ENCODE peak calls at places on chromosomes 6 and 20, in four cellular contexts. One of them, this sample, is unnamed.

GRCh38 chr6:112037783-112038216 is 16.1 kb upstream of the CCN6 start:
- DNase-seq in tibial nerve: peak; percentile 80
- DNase-seq in bronchial epithelial cell: peak; percentile 51
- DNase-seq in cardiac fibroblast: peak; percentile 95
- DNase-seq in this sample: peak; percentile 86

GRCh38 chr6:154219250-154219649 is 137.4 kb downstream of the IPCEF1 start:
- DNase-seq in tibial nerve: no peak
- DNase-seq in bronchial epithelial cell: no peak
- DNase-seq in cardiac fibroblast: no peak
- DNase-seq in this sample: no peak

GRCh38 chr6:106256201-106256968 is 69.2 kb downstream of the ATG5 start:
- DNase-seq in tibial nerve: no peak
- DNase-seq in bronchial epithelial cell: peak; percentile 82
- DNase-seq in cardiac fibroblast: no peak
- DNase-seq in this sample: peak; percentile 21

GRCh38 chr6:156437084-156437879 is 339.9 kb upstream of the ARID1B start:
- DNase-seq in tibial nerve: no peak
- DNase-seq in bronchial epithelial cell: no peak
- DNase-seq in cardiac fibroblast: no peak
- DNase-seq in this sample: no peak

GRCh38 chr6:88972504-88973423 is 9.3 kb upstream of the RNGTT start:
- DNase-seq in tibial nerve: no peak
- DNase-seq in bronchial epithelial cell: no peak
- DNase-seq in cardiac fibroblast: no peak
- DNase-seq in this sample: no peak

GRCh38 chr6:106547053-106547414 is 82.3 kb downstream of the RTN4IP1 start:
- DNase-seq in tibial nerve: no peak
- DNase-seq in bronchial epithelial cell: peak; percentile 62
- DNase-seq in cardiac fibroblast: peak; percentile 25
- DNase-seq in this sample: no peak

GRCh38 chr20:62829231-62830230 is 12.7 kb downstream of the COL9A3 start:
- DNase-seq in tibial nerve: no peak
- DNase-seq in bronchial epithelial cell: no peak
- DNase-seq in cardiac fibroblast: no peak
- DNase-seq in this sample: no peak

GRCh38 chr6:56314683-56315523 is 67.5 kb upstream of the COL21A1 start:
- DNase-seq in tibial nerve: no peak
- DNase-seq in bronchial epithelial cell: peak; percentile 50
- DNase-seq in cardiac fibroblast: peak; percentile 57
- DNase-seq in this sample: peak; percentile 65

GRCh38 chr6:108942556-108943492 is 94.6 kb downstream of the ARMC2 start:
- DNase-seq in tibial nerve: no peak
- DNase-seq in bronchial epithelial cell: no peak
- DNase-seq in cardiac fibroblast: no peak
- DNase-seq in this sample: no peak

GRCh38 chr6:166872431-166873139 is 83.8 kb downstream of the RNASET2 start:
- DNase-seq in tibial nerve: no peak
- DNase-seq in bronchial epithelial cell: no peak
- DNase-seq in cardiac fibroblast: no peak
- DNase-seq in this sample: no peak

GRCh38 chr6:109478848-109479624 is 4.0 kb downstream of the ZBTB24 start:
- DNase-seq in tibial nerve: no peak
- DNase-seq in bronchial epithelial cell: no peak
- DNase-seq in cardiac fibroblast: no peak
- DNase-seq in this sample: no peak

GRCh38 chr20:20393207-20393606 is 25.3 kb downstream of the INSM1 start:
- DNase-seq in tibial nerve: no peak
- DNase-seq in bronchial epithelial cell: no peak
- DNase-seq in cardiac fibroblast: peak; percentile 7
- DNase-seq in this sample: no peak

GRCh38 chr6:12233693-12234551 is 56.2 kb upstream of the EDN1 start:
- DNase-seq in tibial nerve: no peak
- DNase-seq in bronchial epithelial cell: peak; percentile 77
- DNase-seq in cardiac fibroblast: peak; percentile 84
- DNase-seq in this sample: peak; percentile 81

GRCh38 chr6:33692760-33693158 is 18.7 kb downstream of the UQCC2 start:
- DNase-seq in tibial nerve: no peak
- DNase-seq in bronchial epithelial cell: peak; percentile 26
- DNase-seq in cardiac fibroblast: peak; percentile 38
- DNase-seq in this sample: no peak

GRCh38 chr6:62980724-62981123 is 230.5 kb upstream of the FKBP1C start:
- DNase-seq in tibial nerve: no peak
- DNase-seq in bronchial epithelial cell: no peak
- DNase-seq in cardiac fibroblast: no peak
- DNase-seq in this sample: no peak

GRCh38 chr6:144619983-144620382 is 334.8 kb downstream of the UTRN start:
- DNase-seq in tibial nerve: no peak
- DNase-seq in bronchial epithelial cell: no peak
- DNase-seq in cardiac fibroblast: no peak
- DNase-seq in this sample: no peak

GRCh38 chr6:20202070-20202658 is 10.1 kb downstream of the MBOAT1 start:
- DNase-seq in tibial nerve: no peak
- DNase-seq in bronchial epithelial cell: peak; percentile 92
- DNase-seq in cardiac fibroblast: peak; percentile 41
- DNase-seq in this sample: peak; percentile 69

GRCh38 chr6:126041516-126042447 is 55.4 kb downstream of the TRMT11 start:
- DNase-seq in tibial nerve: no peak
- DNase-seq in bronchial epithelial cell: no peak
- DNase-seq in cardiac fibroblast: no peak
- DNase-seq in this sample: no peak

GRCh38 chr6:43060034-43060754 is 763 bp downstream of the KLC4 start:
- DNase-seq in tibial nerve: no peak
- DNase-seq in bronchial epithelial cell: peak; percentile 52
- DNase-seq in cardiac fibroblast: no peak
- DNase-seq in this sample: peak; percentile 40

GRCh38 chr6:164230804-164231203 is 816.3 kb downstream of the QKI start:
- DNase-seq in tibial nerve: no peak
- DNase-seq in bronchial epithelial cell: no peak
- DNase-seq in cardiac fibroblast: no peak
- DNase-seq in this sample: no peak

GRCh38 chr6:89828988-89829590 is 591 bp upstream of the CASP8AP2 start:
- DNase-seq in tibial nerve: no peak
- DNase-seq in bronchial epithelial cell: no peak
- DNase-seq in cardiac fibroblast: no peak
- DNase-seq in this sample: no peak

GRCh38 chr6:161066511-161066910 is 74.9 kb downstream of the MAP3K4 start:
- DNase-seq in tibial nerve: no peak
- DNase-seq in bronchial epithelial cell: peak; percentile 38
- DNase-seq in cardiac fibroblast: no peak
- DNase-seq in this sample: no peak

GRCh38 chr20:52191436-52192295 is at the start of gene ZFP64:
- DNase-seq in tibial nerve: peak; percentile 49
- DNase-seq in bronchial epithelial cell: peak; percentile 60
- DNase-seq in cardiac fibroblast: peak; percentile 79
- DNase-seq in this sample: peak; percentile 80

GRCh38 chr20:8860011-8860495 is 208.8 kb upstream of the PLCB4 start:
- DNase-seq in tibial nerve: no peak
- DNase-seq in bronchial epithelial cell: peak; percentile 87
- DNase-seq in cardiac fibroblast: peak; percentile 70
- DNase-seq in this sample: peak; percentile 60

GRCh38 chr6:158086706-158087518 is 81.2 kb downstream of the SERAC1 start:
- DNase-seq in tibial nerve: no peak
- DNase-seq in bronchial epithelial cell: no peak
- DNase-seq in cardiac fibroblast: no peak
- DNase-seq in this sample: no peak

GRCh38 chr6:170524188-170524535 is 28.9 kb downstream of the PSMB1 start:
- DNase-seq in tibial nerve: no peak
- DNase-seq in bronchial epithelial cell: no peak
- DNase-seq in cardiac fibroblast: no peak
- DNase-seq in this sample: no peak

GRCh38 chr6:170147832-170148708 is 142.8 kb downstream of the DLL1 start:
- DNase-seq in tibial nerve: no peak
- DNase-seq in bronchial epithelial cell: no peak
- DNase-seq in cardiac fibroblast: no peak
- DNase-seq in this sample: no peak

GRCh38 chr6:102961902-102962301 is 1568.4 kb downstream of the GRIK2 start:
- DNase-seq in tibial nerve: no peak
- DNase-seq in bronchial epithelial cell: no peak
- DNase-seq in cardiac fibroblast: no peak
- DNase-seq in this sample: no peak

GRCh38 chr6:111469543-111469942 is 13.5 kb downstream of the REV3L start:
- DNase-seq in tibial nerve: no peak
- DNase-seq in bronchial epithelial cell: no peak
- DNase-seq in cardiac fibroblast: no peak
- DNase-seq in this sample: no peak

GRCh38 chr6:50716887-50717509 is 3.7 kb downstream of the TFAP2D start:
- DNase-seq in tibial nerve: no peak
- DNase-seq in bronchial epithelial cell: no peak
- DNase-seq in cardiac fibroblast: no peak
- DNase-seq in this sample: peak; percentile 4

DNA sequence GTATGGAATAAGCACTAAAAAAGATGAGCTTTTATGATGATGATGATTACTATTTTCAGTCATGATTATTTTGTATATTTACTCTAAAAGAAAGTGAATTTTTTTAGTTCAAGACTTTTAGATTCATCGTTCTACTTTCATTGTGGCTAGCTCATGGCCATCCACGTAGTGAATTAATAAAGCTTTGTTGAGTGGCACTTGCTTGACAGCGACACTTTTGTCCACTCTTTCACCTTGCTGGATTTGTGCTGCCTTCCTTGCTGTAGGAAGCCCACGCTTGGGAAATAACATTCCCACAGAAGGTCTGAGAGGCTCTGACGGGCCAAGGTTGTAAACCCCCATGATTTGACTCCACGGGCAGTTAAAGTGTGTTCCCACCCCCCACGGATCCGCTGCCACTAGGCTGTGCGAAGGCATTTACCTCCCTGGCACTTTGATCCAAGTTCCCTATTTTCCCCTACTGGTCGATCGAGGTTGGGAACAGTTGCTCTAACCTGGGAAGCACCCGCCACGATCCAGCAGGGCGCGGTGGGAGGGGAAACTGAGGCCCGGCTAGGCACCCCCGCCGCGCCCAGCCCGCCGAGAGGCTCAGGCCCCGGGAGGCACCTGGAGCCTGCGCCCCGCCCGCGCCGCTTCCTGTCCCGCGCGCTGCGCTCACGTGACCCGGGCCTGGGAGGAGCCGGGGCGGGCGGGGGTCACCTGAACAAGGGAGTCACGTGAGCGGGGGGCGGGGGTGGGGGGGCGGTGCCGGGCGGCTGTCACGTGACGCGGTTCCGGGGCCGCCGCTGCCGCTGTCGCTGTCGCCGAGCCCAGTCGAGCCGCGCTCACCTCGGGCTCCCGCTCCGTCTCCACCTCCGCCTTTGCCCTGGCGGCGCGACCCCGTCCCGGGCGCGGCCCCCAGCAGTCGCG is at the start of gene IGF2R:
- DNase-seq in tibial nerve: peak; percentile 95
- DNase-seq in bronchial epithelial cell: no peak
- DNase-seq in cardiac fibroblast: peak; percentile 92
- DNase-seq in this sample: peak; percentile 92
- TF ChIP-seq CTCF in tibial nerve: no peak
- TF ChIP-seq CTCF in bronchial epithelial cell: peak; percentile 6
- TF ChIP-seq CTCF in cardiac fibroblast: peak; percentile 14
- TF ChIP-seq CTCF in this sample: peak; percentile 13

GRCh38 chr20:40811004-40811403 is 122.0 kb upstream of the MAFB start:
- DNase-seq in tibial nerve: no peak
- DNase-seq in bronchial epithelial cell: no peak
- DNase-seq in cardiac fibroblast: no peak
- DNase-seq in this sample: no peak

GRCh38 chr20:40810336-40810735 is 121.3 kb upstream of the MAFB start:
- DNase-seq in tibial nerve: no peak
- DNase-seq in bronchial epithelial cell: no peak
- DNase-seq in cardiac fibroblast: no peak
- DNase-seq in this sample: no peak

GRCh38 chr20:40813213-40813510 is 124.1 kb upstream of the MAFB start:
- DNase-seq in tibial nerve: no peak
- DNase-seq in bronchial epithelial cell: no peak
- DNase-seq in cardiac fibroblast: no peak
- DNase-seq in this sample: no peak

GRCh38 chr20:40812415-40813212 is 123.6 kb upstream of the MAFB start:
- DNase-seq in tibial nerve: no peak
- DNase-seq in bronchial epithelial cell: no peak
- DNase-seq in cardiac fibroblast: no peak
- DNase-seq in this sample: peak; percentile 60

DNA sequence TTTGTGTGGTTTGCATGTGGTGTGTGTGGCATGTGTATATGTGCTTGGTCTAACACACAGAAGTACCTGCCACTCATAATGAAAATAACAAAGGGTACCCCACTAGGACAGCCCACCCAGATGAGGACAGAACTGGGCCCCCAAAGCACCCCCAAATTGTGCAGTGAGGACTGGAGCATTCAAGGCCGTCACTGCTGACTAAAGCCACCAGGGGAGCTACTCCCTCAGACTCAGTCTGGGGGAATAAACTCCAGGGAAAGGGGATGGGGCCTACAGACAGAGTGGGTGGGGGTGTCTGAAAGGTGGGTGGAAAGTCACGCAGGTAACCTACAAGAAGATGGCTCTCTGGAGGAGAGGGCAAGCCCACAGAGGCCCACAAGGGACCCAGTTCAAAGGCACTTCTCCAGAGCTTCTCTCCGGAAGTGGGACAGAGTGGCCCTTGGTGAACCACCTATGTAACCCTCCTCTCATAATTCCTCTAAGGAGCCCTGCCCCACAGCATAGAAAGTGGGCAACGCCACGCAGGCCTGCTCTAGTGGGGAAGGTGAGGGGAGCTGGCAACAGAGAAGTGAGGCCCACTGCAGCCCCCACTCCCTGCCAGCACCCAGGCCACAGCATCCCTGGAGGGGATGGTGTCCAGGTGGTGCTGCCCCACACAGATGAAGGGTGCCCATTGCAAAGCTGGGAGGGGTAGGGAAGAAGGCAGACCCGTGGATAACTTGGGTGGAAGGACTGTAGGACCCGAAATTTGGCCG is 122.8 kb upstream of the MAFB start:
- DNase-seq in tibial nerve: no peak
- DNase-seq in bronchial epithelial cell: no peak
- DNase-seq in cardiac fibroblast: no peak
- DNase-seq in this sample: no peak
- TF ChIP-seq CTCF in tibial nerve: no peak
- TF ChIP-seq CTCF in bronchial epithelial cell: no peak
- TF ChIP-seq CTCF in cardiac fibroblast: no peak
- TF ChIP-seq CTCF in this sample: no peak

GRCh38 chr20:38579219-38579618 is 1.8 kb upstream of the ADIG start:
- DNase-seq in tibial nerve: no peak
- DNase-seq in bronchial epithelial cell: no peak
- DNase-seq in cardiac fibroblast: no peak
- DNase-seq in this sample: no peak

GRCh38 chr20:38583306-38583705 is 2.3 kb downstream of the ADIG start:
- DNase-seq in tibial nerve: no peak
- DNase-seq in bronchial epithelial cell: no peak
- DNase-seq in cardiac fibroblast: no peak
- DNase-seq in this sample: no peak

GRCh38 chr20:38581830-38582358 is 897 bp downstream of the ADIG start:
- DNase-seq in tibial nerve: no peak
- DNase-seq in bronchial epithelial cell: no peak
- DNase-seq in cardiac fibroblast: no peak
- DNase-seq in this sample: no peak

GRCh38 chr20:38579921-38580320 is 1.1 kb upstream of the ADIG start:
- DNase-seq in tibial nerve: no peak
- DNase-seq in bronchial epithelial cell: no peak
- DNase-seq in cardiac fibroblast: no peak
- DNase-seq in this sample: no peak

GRCh38 chr20:38581013-38581412 is at the start of gene ADIG:
- DNase-seq in tibial nerve: no peak
- DNase-seq in bronchial epithelial cell: peak; percentile 32
- DNase-seq in cardiac fibroblast: no peak
- DNase-seq in this sample: no peak
- TF ChIP-seq CTCF in tibial nerve: no peak
- TF ChIP-seq CTCF in bronchial epithelial cell: no peak
- TF ChIP-seq CTCF in cardiac fibroblast: no peak
- TF ChIP-seq CTCF in this sample: no peak

GRCh38 chr6:142551145-142551811 is 249.5 kb downstream of the ADGRG6 start:
- DNase-seq in tibial nerve: no peak
- DNase-seq in bronchial epithelial cell: peak; percentile 75
- DNase-seq in cardiac fibroblast: no peak
- DNase-seq in this sample: peak; percentile 60
- TF ChIP-seq CTCF in tibial nerve: no peak
- TF ChIP-seq CTCF in bronchial epithelial cell: no peak
- TF ChIP-seq CTCF in cardiac fibroblast: peak; percentile 15
- TF ChIP-seq CTCF in this sample: no peak

This sample was measured in MCF 10A.